ENCODE peak calls at places on chromosomes 6 and 20, in five cellular contexts. One of them, this sample, is unnamed.

GRCh38 chr6:89034586-89035251 is 45.8 kb upstream of the PNRC1 start:
- DNase-seq in endothelial cell of umbilical vein: no peak
- DNase-seq in astrocyte of the spinal cord: peak
- DNase-seq in HuH-7.5: no peak
- DNase-seq in progenitor cell of endocrine pancreas: no peak
- DNase-seq in this sample: peak

GRCh38 chr6:112155900-112156299 is 68.5 kb downstream of the FAM229B start:
- DNase-seq in endothelial cell of umbilical vein: peak
- DNase-seq in HuH-7.5: no peak
- DNase-seq in progenitor cell of endocrine pancreas: no peak
- DNase-seq in astrocyte of the spinal cord: no peak
- DNase-seq in this sample: no peak

GRCh38 chr6:113755449-113756289 is 101.5 kb upstream of the MARCKS start:
- DNase-seq in astrocyte of the spinal cord: no peak
- DNase-seq in progenitor cell of endocrine pancreas: no peak
- DNase-seq in endothelial cell of umbilical vein: no peak
- DNase-seq in HuH-7.5: no peak
- DNase-seq in this sample: no peak

GRCh38 chr6:16505711-16506362 is 255.4 kb downstream of the ATXN1 start:
- DNase-seq in HuH-7.5: no peak
- DNase-seq in progenitor cell of endocrine pancreas: no peak
- DNase-seq in astrocyte of the spinal cord: peak
- DNase-seq in endothelial cell of umbilical vein: peak
- DNase-seq in this sample: peak

GRCh38 chr20:58763076-58763475 is 70.5 kb downstream of the NPEPL1 start:
- DNase-seq in HuH-7.5: no peak
- DNase-seq in progenitor cell of endocrine pancreas: no peak
- DNase-seq in endothelial cell of umbilical vein: no peak
- DNase-seq in astrocyte of the spinal cord: no peak
- DNase-seq in this sample: no peak

GRCh38 chr6:68159433-68159832 is 475.6 kb upstream of the ADGRB3 start:
- DNase-seq in endothelial cell of umbilical vein: no peak
- DNase-seq in progenitor cell of endocrine pancreas: no peak
- DNase-seq in HuH-7.5: no peak
- DNase-seq in astrocyte of the spinal cord: no peak
- DNase-seq in this sample: no peak

GRCh38 chr6:118524686-118525085 is 23.4 kb upstream of the PLN start:
- DNase-seq in astrocyte of the spinal cord: no peak
- DNase-seq in HuH-7.5: no peak
- DNase-seq in progenitor cell of endocrine pancreas: no peak
- DNase-seq in endothelial cell of umbilical vein: no peak
- DNase-seq in this sample: no peak

GRCh38 chr20:5766085-5766764 is 16.0 kb downstream of the SHLD1 start:
- DNase-seq in HuH-7.5: no peak
- DNase-seq in endothelial cell of umbilical vein: no peak
- DNase-seq in astrocyte of the spinal cord: no peak
- DNase-seq in progenitor cell of endocrine pancreas: no peak
- DNase-seq in this sample: no peak

GRCh38 chr6:128767705-128768104 is 115.2 kb upstream of the LAMA2 start:
- DNase-seq in endothelial cell of umbilical vein: no peak
- DNase-seq in progenitor cell of endocrine pancreas: no peak
- DNase-seq in astrocyte of the spinal cord: no peak
- DNase-seq in HuH-7.5: no peak
- DNase-seq in this sample: no peak

GRCh38 chr6:89032599-89032998 is 48.0 kb upstream of the PNRC1 start:
- DNase-seq in astrocyte of the spinal cord: no peak
- DNase-seq in endothelial cell of umbilical vein: no peak
- DNase-seq in progenitor cell of endocrine pancreas: no peak
- DNase-seq in HuH-7.5: no peak
- DNase-seq in this sample: no peak

GRCh38 chr6:22457986-22458385 is 111.4 kb upstream of the HDGFL1 start:
- DNase-seq in astrocyte of the spinal cord: no peak
- DNase-seq in endothelial cell of umbilical vein: no peak
- DNase-seq in HuH-7.5: no peak
- DNase-seq in progenitor cell of endocrine pancreas: no peak
- DNase-seq in this sample: no peak

GRCh38 chr6:27230758-27231111 is 16.8 kb upstream of the PRSS16 start:
- DNase-seq in HuH-7.5: no peak
- DNase-seq in endothelial cell of umbilical vein: no peak
- DNase-seq in progenitor cell of endocrine pancreas: no peak
- DNase-seq in astrocyte of the spinal cord: no peak
- DNase-seq in this sample: no peak

GRCh38 chr6:25181923-25182322 is 97.3 kb upstream of the CARMIL1 start:
- DNase-seq in endothelial cell of umbilical vein: no peak
- DNase-seq in astrocyte of the spinal cord: no peak
- DNase-seq in HuH-7.5: no peak
- DNase-seq in progenitor cell of endocrine pancreas: no peak
- DNase-seq in this sample: peak

GRCh38 chr6:36195471-36196048 is 984 bp upstream of the BRPF3 start:
- DNase-seq in progenitor cell of endocrine pancreas: no peak
- DNase-seq in HuH-7.5: no peak
- DNase-seq in endothelial cell of umbilical vein: peak
- DNase-seq in astrocyte of the spinal cord: no peak
- DNase-seq in this sample: peak

GRCh38 chr20:35604444-35604750 is 11.2 kb upstream of the SPAG4 start:
- DNase-seq in endothelial cell of umbilical vein: peak
- DNase-seq in astrocyte of the spinal cord: no peak
- DNase-seq in HuH-7.5: no peak
- DNase-seq in progenitor cell of endocrine pancreas: no peak
- DNase-seq in this sample: peak

GRCh38 chr6:126064994-126065401 is 78.7 kb downstream of the TRMT11 start:
- DNase-seq in HuH-7.5: no peak
- DNase-seq in endothelial cell of umbilical vein: no peak
- DNase-seq in astrocyte of the spinal cord: no peak
- DNase-seq in progenitor cell of endocrine pancreas: no peak
- DNase-seq in this sample: no peak

GRCh38 chr6:120202878-120203277 is 853.3 kb upstream of the MAN1A1 start:
- DNase-seq in progenitor cell of endocrine pancreas: no peak
- DNase-seq in HuH-7.5: no peak
- DNase-seq in astrocyte of the spinal cord: no peak
- DNase-seq in endothelial cell of umbilical vein: no peak
- DNase-seq in this sample: no peak

GRCh38 chr6:51844391-51844735 is 243.1 kb downstream of the PKHD1 start:
- DNase-seq in endothelial cell of umbilical vein: no peak
- DNase-seq in astrocyte of the spinal cord: no peak
- DNase-seq in HuH-7.5: no peak
- DNase-seq in progenitor cell of endocrine pancreas: no peak
- DNase-seq in this sample: peak

GRCh38 chr6:14857501-14857900 is 388.4 kb upstream of the JARID2 start:
- DNase-seq in progenitor cell of endocrine pancreas: no peak
- DNase-seq in astrocyte of the spinal cord: no peak
- DNase-seq in endothelial cell of umbilical vein: no peak
- DNase-seq in HuH-7.5: no peak
- DNase-seq in this sample: no peak

GRCh38 chr6:30615958-30616810 is 859 bp downstream of the PPP1R10 start:
- DNase-seq in endothelial cell of umbilical vein: peak
- DNase-seq in astrocyte of the spinal cord: peak
- DNase-seq in progenitor cell of endocrine pancreas: no peak
- DNase-seq in HuH-7.5: no peak
- DNase-seq in this sample: peak

GRCh38 chr6:149492798-149493165 is 8.0 kb upstream of the ZC3H12D start:
- DNase-seq in progenitor cell of endocrine pancreas: no peak
- DNase-seq in endothelial cell of umbilical vein: no peak
- DNase-seq in astrocyte of the spinal cord: no peak
- DNase-seq in HuH-7.5: no peak
- DNase-seq in this sample: no peak